ENCODE peak calls at places on chromosome X, in four cellular contexts. One of them, this sample, is unnamed.

GRCh38 chrX:80841259-80841658 is 31.6 kb upstream of the BRWD3 start:
- DNase-seq in upper lobe of right lung: no peak
- DNase-seq in Peyer's patch: no peak
- DNase-seq in uterus: no peak
- DNase-seq in this sample: no peak

GRCh38 chrX:153966841-153967535 is 4.6 kb downstream of the HCFC1 start:
- DNase-seq in upper lobe of right lung: no peak
- DNase-seq in Peyer's patch: no peak
- DNase-seq in uterus: no peak
- DNase-seq in this sample: no peak

GRCh38 chrX:46788902-46789301 is 30.0 kb upstream of the SLC9A7 start:
- DNase-seq in upper lobe of right lung: no peak
- DNase-seq in Peyer's patch: no peak
- DNase-seq in uterus: no peak
- DNase-seq in this sample: no peak

GRCh38 chrX:31384471-31384870 is 312.6 kb upstream of the FTHL17 start:
- DNase-seq in upper lobe of right lung: no peak
- DNase-seq in Peyer's patch: no peak
- DNase-seq in uterus: no peak
- DNase-seq in this sample: no peak

GRCh38 chrX:17488036-17488435 is 113.0 kb downstream of the NHS start:
- DNase-seq in upper lobe of right lung: no peak
- DNase-seq in Peyer's patch: no peak
- DNase-seq in uterus: no peak
- DNase-seq in this sample: no peak

GRCh38 chrX:103818844-103819243 is 13.2 kb downstream of the RAB9B start:
- DNase-seq in upper lobe of right lung: no peak
- DNase-seq in Peyer's patch: no peak
- DNase-seq in uterus: no peak
- DNase-seq in this sample: no peak

GRCh38 chrX:39953027-39953426 is 144.7 kb downstream of the BCOR start:
- DNase-seq in upper lobe of right lung: no peak
- DNase-seq in Peyer's patch: no peak
- DNase-seq in uterus: no peak
- DNase-seq in this sample: no peak

GRCh38 chrX:8319359-8319758 is 145.3 kb upstream of the VCX3B start:
- DNase-seq in upper lobe of right lung: no peak
- DNase-seq in Peyer's patch: no peak
- DNase-seq in uterus: no peak
- DNase-seq in this sample: no peak

GRCh38 chrX:76148753-76149152 is 24.1 kb upstream of the PBDC1 start:
- DNase-seq in upper lobe of right lung: no peak
- DNase-seq in Peyer's patch: no peak
- DNase-seq in uterus: peak
- DNase-seq in this sample: no peak

GRCh38 chrX:80808854-80809493 is 703 bp downstream of the BRWD3 start:
- DNase-seq in upper lobe of right lung: peak
- DNase-seq in Peyer's patch: peak
- DNase-seq in uterus: peak
- DNase-seq in this sample: peak

GRCh38 chrX:130523460-130524394 is 121.9 kb downstream of the RBMX2 start:
- DNase-seq in upper lobe of right lung: no peak
- DNase-seq in Peyer's patch: no peak
- DNase-seq in uterus: peak
- DNase-seq in this sample: no peak

GRCh38 chrX:45472968-45473367 is 272.3 kb upstream of the DIPK2B start:
- DNase-seq in upper lobe of right lung: no peak
- DNase-seq in Peyer's patch: no peak
- DNase-seq in uterus: no peak
- DNase-seq in this sample: no peak

GRCh38 chrX:50100188-50100587 is 100.6 kb downstream of the AKAP4 start:
- DNase-seq in upper lobe of right lung: no peak
- DNase-seq in Peyer's patch: no peak
- DNase-seq in uterus: peak
- DNase-seq in this sample: no peak

GRCh38 chrX:119503484-119503861 is 35.2 kb downstream of the SLC25A5 start:
- DNase-seq in upper lobe of right lung: peak
- DNase-seq in Peyer's patch: peak
- DNase-seq in uterus: no peak
- DNase-seq in this sample: peak

GRCh38 chrX:70664726-70665125 is 220.1 kb downstream of the DLG3 start:
- DNase-seq in upper lobe of right lung: no peak
- DNase-seq in Peyer's patch: no peak
- DNase-seq in uterus: no peak
- DNase-seq in this sample: no peak

GRCh38 chrX:137363559-137363958 is 202.4 kb upstream of the ZIC3 start:
- DNase-seq in upper lobe of right lung: no peak
- DNase-seq in Peyer's patch: no peak
- DNase-seq in uterus: no peak
- DNase-seq in this sample: no peak

GRCh38 chrX:50941638-50942037 is 31.1 kb downstream of the BMP15 start:
- DNase-seq in upper lobe of right lung: no peak
- DNase-seq in Peyer's patch: peak
- DNase-seq in uterus: no peak
- DNase-seq in this sample: no peak

GRCh38 chrX:69556094-69557011 is 52.2 kb downstream of the NALF2 start:
- DNase-seq in upper lobe of right lung: no peak
- DNase-seq in Peyer's patch: no peak
- DNase-seq in uterus: peak
- DNase-seq in this sample: no peak

GRCh38 chrX:47581731-47582647 is at the start of gene TIMP1:
- DNase-seq in upper lobe of right lung: peak
- DNase-seq in Peyer's patch: peak
- DNase-seq in uterus: peak
- DNase-seq in this sample: peak

GRCh38 chrX:41100200-41100599 is 15.0 kb downstream of the USP9X start:
- DNase-seq in upper lobe of right lung: no peak
- DNase-seq in Peyer's patch: no peak
- DNase-seq in uterus: no peak
- DNase-seq in this sample: no peak
- H3K27ac ChIP-seq in upper lobe of right lung: no peak
- H3K27ac ChIP-seq in Peyer's patch: no peak
- H3K27ac ChIP-seq in uterus: no peak
- H3K27ac ChIP-seq in this sample: no peak

DNA sequence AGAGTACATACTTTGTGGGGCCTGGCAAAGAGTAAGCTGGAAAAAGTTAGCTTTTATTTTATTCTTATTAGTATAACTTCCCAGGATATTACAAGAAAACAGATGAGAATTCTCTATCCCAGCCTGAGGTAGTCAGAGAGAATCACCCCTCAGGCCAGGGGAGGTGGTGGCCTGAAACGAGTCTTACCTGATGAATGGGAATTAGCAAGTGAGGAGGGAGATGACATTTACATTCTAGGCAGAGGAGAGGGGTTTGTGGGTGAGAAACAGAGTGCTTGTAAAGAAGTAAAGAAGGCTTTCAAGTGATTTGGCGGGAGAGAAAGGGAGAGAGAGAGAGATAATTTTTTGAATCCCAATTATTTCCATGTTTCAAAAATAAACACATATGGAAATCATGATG is 39.3 kb upstream of the PDK3 start:
- DNase-seq in upper lobe of right lung: no peak
- DNase-seq in Peyer's patch: no peak
- DNase-seq in uterus: no peak
- DNase-seq in this sample: no peak
- H3K27ac ChIP-seq in upper lobe of right lung: no peak
- H3K27ac ChIP-seq in Peyer's patch: no peak
- H3K27ac ChIP-seq in uterus: peak
- H3K27ac ChIP-seq in this sample: no peak

GRCh38 chrX:112840382-112841113 is at the start of gene AMOT:
- DNase-seq in upper lobe of right lung: peak
- DNase-seq in Peyer's patch: peak
- DNase-seq in uterus: peak
- DNase-seq in this sample: peak
- H3K27ac ChIP-seq in upper lobe of right lung: peak
- H3K27ac ChIP-seq in Peyer's patch: peak
- H3K27ac ChIP-seq in uterus: peak
- H3K27ac ChIP-seq in this sample: peak

DNA sequence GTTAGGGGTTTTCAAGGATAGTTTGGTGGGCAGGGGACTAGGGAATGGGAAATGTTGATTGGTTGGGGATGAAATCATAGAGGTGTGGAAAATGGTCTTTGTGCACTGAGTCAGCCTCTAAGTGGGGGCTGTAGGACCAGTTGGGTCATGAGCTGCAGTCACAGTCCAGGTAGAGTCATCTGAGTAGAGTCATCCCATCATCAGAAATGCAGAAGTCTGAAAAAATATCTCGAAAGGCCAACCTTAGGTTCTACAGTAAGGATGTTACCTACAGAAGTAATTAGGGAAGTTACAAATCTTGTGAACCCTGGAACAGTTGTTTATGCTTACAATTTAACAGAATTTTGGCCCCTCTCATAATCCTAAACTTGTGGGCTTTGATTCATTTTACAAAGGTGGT is 63.4 kb upstream of the AP1S2 start:
- DNase-seq in upper lobe of right lung: no peak
- DNase-seq in Peyer's patch: no peak
- DNase-seq in uterus: no peak
- DNase-seq in this sample: no peak
- H3K27ac ChIP-seq in upper lobe of right lung: no peak
- H3K27ac ChIP-seq in Peyer's patch: no peak
- H3K27ac ChIP-seq in uterus: no peak
- H3K27ac ChIP-seq in this sample: no peak

GRCh38 chrX:55006827-55007621 is 6.9 kb downstream of the APEX2 start:
- DNase-seq in upper lobe of right lung: no peak
- DNase-seq in Peyer's patch: no peak
- DNase-seq in uterus: no peak
- DNase-seq in this sample: no peak

GRCh38 chrX:55007633-55008032 is 7.5 kb downstream of the APEX2 start:
- DNase-seq in upper lobe of right lung: no peak
- DNase-seq in Peyer's patch: peak
- DNase-seq in uterus: peak
- DNase-seq in this sample: no peak

GRCh38 chrX:55004231-55004630 is 4.1 kb downstream of the APEX2 start:
- DNase-seq in upper lobe of right lung: no peak
- DNase-seq in Peyer's patch: no peak
- DNase-seq in uterus: no peak
- DNase-seq in this sample: no peak

GRCh38 chrX:55011294-55011693 is 11.1 kb downstream of the APEX2 start:
- DNase-seq in upper lobe of right lung: no peak
- DNase-seq in Peyer's patch: no peak
- DNase-seq in uterus: no peak
- DNase-seq in this sample: no peak

DNA sequence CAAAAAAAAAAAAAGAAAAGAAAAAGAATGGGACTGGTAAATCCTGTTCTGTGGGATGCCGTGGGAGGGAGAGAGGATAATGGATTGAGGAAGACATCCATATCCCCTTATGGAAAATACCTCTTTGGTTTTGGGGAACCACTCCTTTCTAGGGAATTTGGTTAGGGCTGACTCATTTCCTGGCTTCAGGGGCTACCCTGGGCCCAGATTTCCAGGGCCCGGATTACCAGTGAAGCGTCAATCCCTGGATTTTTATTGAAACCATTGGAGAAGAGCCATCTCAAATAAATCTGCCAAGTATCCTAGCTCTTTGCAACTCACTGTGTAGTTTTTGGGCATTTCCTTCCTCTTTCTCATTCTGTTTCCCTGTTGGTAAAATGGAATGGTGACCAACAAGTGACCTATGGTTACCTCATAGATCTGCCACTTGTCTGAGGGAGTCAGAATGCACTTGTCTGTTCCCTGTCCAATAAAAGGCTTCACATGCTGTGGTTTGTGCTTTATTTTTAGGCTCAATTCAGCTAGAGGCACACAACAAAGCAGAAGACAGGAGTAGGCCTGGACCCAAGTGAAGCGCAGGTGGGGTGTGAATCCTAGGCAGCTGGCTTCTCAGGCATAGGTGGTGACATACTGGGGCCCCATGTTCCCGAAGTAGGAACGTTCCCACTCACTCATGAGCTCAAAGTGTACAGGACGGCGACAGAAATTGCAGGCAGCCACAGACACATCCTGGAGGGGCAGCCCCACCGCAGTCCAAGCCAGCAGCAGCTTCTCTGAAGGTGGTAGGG is 8.6 kb downstream of the APEX2 start:
- DNase-seq in upper lobe of right lung: no peak
- DNase-seq in Peyer's patch: no peak
- DNase-seq in uterus: no peak
- DNase-seq in this sample: no peak
- H3K27ac ChIP-seq in upper lobe of right lung: no peak
- H3K27ac ChIP-seq in Peyer's patch: no peak
- H3K27ac ChIP-seq in uterus: no peak
- H3K27ac ChIP-seq in this sample: no peak

GRCh38 chrX:24494544-24495113 is 29.5 kb downstream of the PDK3 start:
- DNase-seq in upper lobe of right lung: no peak
- DNase-seq in Peyer's patch: no peak
- DNase-seq in uterus: peak
- DNase-seq in this sample: no peak

GRCh38 chrX:24491741-24492140 is 26.7 kb downstream of the PDK3 start:
- DNase-seq in upper lobe of right lung: no peak
- DNase-seq in Peyer's patch: no peak
- DNase-seq in uterus: no peak
- DNase-seq in this sample: no peak

GRCh38 chrX:24495700-24496099 is 30.6 kb downstream of the PDK3 start:
- DNase-seq in upper lobe of right lung: no peak
- DNase-seq in Peyer's patch: no peak
- DNase-seq in uterus: no peak
- DNase-seq in this sample: no peak

GRCh38 chrX:24498181-24498580 is 33.1 kb downstream of the PDK3 start:
- DNase-seq in upper lobe of right lung: no peak
- DNase-seq in Peyer's patch: no peak
- DNase-seq in uterus: peak
- DNase-seq in this sample: peak

GRCh38 chrX:24493740-24494543 is 28.9 kb downstream of the PDK3 start:
- DNase-seq in upper lobe of right lung: no peak
- DNase-seq in Peyer's patch: no peak
- DNase-seq in uterus: no peak
- DNase-seq in this sample: peak
- H3K27ac ChIP-seq in upper lobe of right lung: no peak
- H3K27ac ChIP-seq in Peyer's patch: no peak
- H3K27ac ChIP-seq in uterus: no peak
- H3K27ac ChIP-seq in this sample: peak

DNA sequence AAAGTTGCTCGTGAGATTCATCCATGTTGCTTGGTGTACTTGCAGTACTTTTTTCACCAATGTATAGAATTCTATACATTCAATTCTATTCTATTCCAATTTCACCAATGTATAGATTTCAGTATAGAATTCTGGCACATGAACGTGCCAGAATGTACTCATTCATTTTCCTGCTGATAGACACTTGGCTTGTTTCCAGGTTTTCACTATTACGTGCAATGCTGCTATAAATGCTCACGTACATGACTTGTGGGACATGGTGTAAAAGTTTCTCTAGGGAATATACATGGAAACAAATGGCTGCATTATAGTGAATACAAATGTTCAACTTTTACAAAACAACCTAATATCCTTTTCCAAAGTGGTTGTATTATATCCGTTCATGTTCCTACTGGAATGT is 6.8 kb upstream of the CXorf66 start:
- DNase-seq in upper lobe of right lung: no peak
- DNase-seq in Peyer's patch: no peak
- DNase-seq in uterus: no peak
- DNase-seq in this sample: no peak
- H3K27ac ChIP-seq in upper lobe of right lung: no peak
- H3K27ac ChIP-seq in Peyer's patch: no peak
- H3K27ac ChIP-seq in uterus: no peak
- H3K27ac ChIP-seq in this sample: no peak

This sample was measured in right lobe of liver.